ENCODE peak calls at places on chromosomes 2 and 18, in ten cellular contexts. V, Y, H, M, I, J, C, U, Q and X are unnamed samples.

GRCh38 chr2:176814740-176815367 is 397.7 kb upstream of the HNRNPA3 start:
- DNase-seq in V (no peak), Y (no peak), H (no peak), M (peak; percentile 34), I (peak; percentile 73), J (peak; percentile 50), C (no peak), U (peak; percentile 36), Q (peak; percentile 67), X (peak; percentile 30)

GRCh38 chr2:85741211-85741610 is 12.6 kb upstream of the ATOH8 start:
- DNase-seq in V (no peak), Y (no peak), H (no peak), M (no peak), I (no peak), J (no peak), C (no peak), U (no peak), Q (no peak), X (no peak)

GRCh38 chr2:15943914-15944313 is 3.6 kb downstream of the MYCN start:
- DNase-seq in V (no peak), Y (no peak), H (no peak), M (no peak), I (peak; percentile 96), J (peak; percentile 47), C (peak; percentile 48), U (no peak), Q (no peak), X (peak; percentile 37)

GRCh38 chr2:237026981-237027711 is 58.5 kb upstream of the COPS8 start:
- DNase-seq in V (peak; percentile 73), Y (no peak), H (peak; percentile 80), M (peak; percentile 66), I (peak; percentile 58), J (peak; percentile 87), C (peak; percentile 71), U (peak; percentile 86), Q (peak; percentile 83), X (peak; percentile 75)

GRCh38 chr18:24601624-24602023 is 141.2 kb downstream of the HRH4 start:
- DNase-seq in V (no peak), Y (no peak), H (no peak), M (no peak), I (no peak), J (no peak), C (no peak), U (no peak), Q (peak; percentile 26), X (no peak)

GRCh38 chr2:28620371-28620793 is 124.5 kb downstream of the PLB1 start:
- DNase-seq in V (no peak), Y (no peak), H (no peak), M (no peak), I (no peak), J (no peak), C (no peak), U (no peak), Q (no peak), X (no peak)

GRCh38 chr2:237604960-237605359 is 14.4 kb upstream of the RAB17 start:
- DNase-seq in V (no peak), Y (no peak), H (no peak), M (no peak), I (no peak), J (no peak), C (no peak), U (peak; percentile 49), Q (no peak), X (peak; percentile 71)

GRCh38 chr2:145842002-145842401 is 1322.1 kb upstream of the ZEB2 start:
- DNase-seq in V (no peak), Y (no peak), H (no peak), M (no peak), I (no peak), J (no peak), C (no peak), U (peak; percentile 7), Q (no peak), X (peak; percentile 6)

GRCh38 chr2:174603280-174603679 is 5.7 kb upstream of the WIPF1 start:
- DNase-seq in V (peak; percentile 28), Y (no peak), H (no peak), M (peak; percentile 79), I (peak; percentile 55), J (no peak), C (peak; percentile 57), U (peak; percentile 88), Q (peak; percentile 63), X (peak; percentile 73)

GRCh38 chr2:11753452-11753885 is 7.0 kb downstream of the LPIN1 start:
- DNase-seq in V (no peak), Y (no peak), H (no peak), M (peak; percentile 82), I (no peak), J (no peak), C (peak; percentile 82), U (no peak), Q (no peak), X (no peak)

GRCh38 chr18:9233771-9234440 is 97.3 kb downstream of the ANKRD12 start:
- DNase-seq in V (peak; percentile 51), Y (no peak), H (no peak), M (no peak), I (no peak), J (no peak), C (no peak), U (no peak), Q (peak; percentile 54), X (no peak)

GRCh38 chr2:238439093-238439849 is 12.5 kb downstream of the ASB1 start:
- DNase-seq in V (no peak), Y (no peak), H (no peak), M (no peak), I (no peak), J (no peak), C (no peak), U (peak; percentile 100), Q (no peak), X (peak; percentile 99)

DNA sequence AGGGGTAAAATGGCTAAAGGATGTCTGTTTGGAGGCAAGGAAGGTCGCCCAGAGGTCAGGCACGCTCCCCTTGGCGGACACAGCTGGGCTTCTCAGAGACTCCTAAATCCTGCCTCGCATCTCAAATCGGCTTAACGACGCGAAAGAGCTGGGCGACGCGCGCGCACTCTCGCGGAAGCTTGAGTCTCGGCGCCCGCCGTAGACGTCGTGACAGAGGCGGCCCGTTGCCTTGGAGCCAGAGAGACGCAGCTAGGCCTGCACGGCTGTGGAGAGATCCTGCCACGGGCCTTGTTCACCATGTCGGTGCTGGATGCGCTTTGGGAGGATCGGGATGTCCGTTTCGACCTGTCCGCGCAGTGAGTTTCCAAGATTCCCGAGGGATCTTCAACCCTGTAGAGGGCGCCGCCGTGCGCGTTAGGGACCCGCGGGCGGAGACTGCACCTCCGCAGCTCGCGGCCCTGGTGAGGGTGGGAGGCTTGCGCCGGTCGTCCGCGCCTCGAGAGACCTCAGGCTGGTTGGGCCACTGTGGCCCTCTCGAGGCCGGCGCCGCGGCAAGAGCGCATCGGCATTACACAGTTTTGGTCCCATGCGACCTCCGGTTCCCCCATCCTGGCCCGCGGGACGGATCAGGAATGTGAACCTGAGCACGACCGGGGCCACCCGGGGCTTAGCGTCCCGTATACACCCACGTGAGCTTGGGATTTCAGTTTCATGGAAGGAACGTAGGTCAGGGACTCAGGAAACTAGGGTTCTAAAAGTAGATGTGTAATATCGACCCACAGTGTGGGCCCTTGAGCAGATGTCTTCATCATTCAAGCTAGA is at the start of gene BBS5:
- DNase-seq in V (peak; percentile 71), Y (no peak), H (peak; percentile 74), M (peak; percentile 88), I (peak; percentile 91), J (peak; percentile 88), C (peak; percentile 76), U (peak; percentile 83), Q (peak; percentile 78), X (peak; percentile 89)
- TF ChIP-seq CTCF in V (no peak), Y (peak; percentile 44), H (peak; percentile 20), M (peak; percentile 53), I (peak; percentile 72), J (peak; percentile 67), C (peak; percentile 42), U (peak; percentile 50), Q (peak; percentile 70), X (peak; percentile 40)

GRCh38 chr2:211033765-211034164 is 477.4 kb downstream of the CPS1 start:
- DNase-seq in V (no peak), Y (no peak), H (no peak), M (peak; percentile 11), I (peak; percentile 64), J (peak; percentile 20), C (no peak), U (peak; percentile 38), Q (peak; percentile 70), X (peak; percentile 34)

GRCh38 chr2:211035548-211036185 is 479.3 kb downstream of the CPS1 start:
- DNase-seq in V (no peak), Y (no peak), H (no peak), M (peak; percentile 34), I (peak; percentile 64), J (peak; percentile 38), C (peak; percentile 17), U (peak; percentile 64), Q (peak; percentile 68), X (peak; percentile 47)
- TF ChIP-seq CTCF in V (no peak), Y (peak; percentile 26), H (peak; percentile 48), M (peak; percentile 60), I (peak; percentile 81), J (peak; percentile 53), C (peak; percentile 32), U (peak; percentile 75), Q (peak; percentile 72), X (peak; percentile 72)

DNA sequence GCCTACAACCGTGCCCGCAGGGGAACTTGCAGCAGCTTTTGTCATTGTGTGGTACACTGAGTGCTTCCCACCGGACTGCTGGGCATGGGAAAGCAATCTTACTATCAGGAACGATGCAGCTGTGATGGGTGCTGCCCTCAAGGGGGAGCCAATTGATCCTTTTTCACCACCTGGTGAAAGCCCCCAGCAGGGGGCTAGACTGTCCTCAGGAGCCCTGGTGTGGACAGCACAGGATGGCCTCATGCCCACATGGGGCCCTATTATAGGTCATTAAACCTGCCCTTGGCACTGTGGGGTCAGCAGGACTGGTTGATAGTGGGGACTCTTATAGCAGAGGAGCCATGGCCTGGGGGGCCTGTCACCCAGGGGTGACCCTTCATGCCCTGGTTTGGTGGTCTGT is 172.2 kb downstream of the GLI2 start:
- DNase-seq in V (no peak), Y (no peak), H (no peak), M (peak; percentile 12), I (no peak), J (no peak), C (no peak), U (no peak), Q (no peak), X (no peak)
- TF ChIP-seq CTCF in V (no peak), Y (no peak), H (no peak), M (no peak), I (no peak), J (no peak), C (no peak), U (no peak), Q (peak; percentile 34), X (no peak)

DNA sequence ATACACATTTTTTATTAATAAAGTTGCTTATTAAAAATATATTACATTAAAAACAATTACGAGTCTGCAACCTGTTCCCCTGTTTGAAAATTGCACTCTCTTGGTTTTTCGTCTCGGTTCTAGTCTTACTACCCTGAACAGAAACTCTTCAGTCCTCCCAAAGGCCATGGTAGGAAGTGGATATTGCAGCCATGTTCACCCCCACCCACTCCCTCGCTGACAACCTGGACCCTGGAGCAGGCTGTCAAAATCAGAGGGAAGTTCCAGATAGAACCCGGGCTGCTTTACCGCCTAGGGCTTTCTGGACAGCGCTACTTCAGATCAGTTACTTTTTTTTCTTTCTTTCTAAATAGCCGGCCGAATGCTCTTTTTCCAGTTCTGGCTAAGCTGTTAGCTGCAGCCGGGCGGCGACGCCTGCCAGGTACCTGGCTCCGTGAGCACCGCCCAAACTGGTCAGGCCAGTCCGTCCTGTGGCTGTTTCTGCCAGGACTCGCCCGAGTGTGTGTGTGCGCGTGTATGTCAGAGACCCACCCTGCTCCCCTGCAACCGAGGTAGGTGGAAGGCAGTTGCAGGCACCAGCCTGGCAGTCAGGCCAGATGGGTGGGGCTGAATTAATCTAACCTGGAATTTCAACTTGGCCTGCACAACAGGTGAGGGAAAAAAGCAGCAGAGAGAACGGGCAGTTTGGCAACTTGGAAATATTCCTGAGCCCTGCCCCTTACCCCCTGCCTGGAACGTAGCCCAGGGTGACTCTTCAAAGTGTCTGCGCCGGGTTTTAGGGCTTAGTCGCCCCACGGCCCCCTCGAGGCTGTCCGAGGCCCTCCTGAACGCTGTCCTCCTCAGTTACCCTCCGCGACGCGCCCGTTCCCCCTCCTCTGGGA is 1.1 kb upstream of the TET3 start:
- DNase-seq in V (peak; percentile 67), Y (no peak), H (peak; percentile 91), M (peak; percentile 86), I (no peak), J (peak; percentile 91), C (peak; percentile 98), U (no peak), Q (peak; percentile 77), X (no peak)
- TF ChIP-seq CTCF in V (no peak), Y (no peak), H (no peak), M (peak; percentile 14), I (no peak), J (no peak), C (no peak), U (no peak), Q (no peak), X (no peak)